ENCODE peak calls at places on chromosomes 1 and 21, in six cellular contexts. One of them, this sample, is unnamed.

GRCh38 chr1:78676347-78676982 is 26.8 kb downstream of the IFI44 start:
- DNase-seq in lower lobe of right lung: no peak
- DNase-seq in PC-3: peak
- DNase-seq in fibroblast of lung: peak
- DNase-seq in heart right ventricle: no peak
- DNase-seq in CD8-positive, alpha-beta T cell: peak
- DNase-seq in this sample: peak

GRCh38 chr1:91124989-91125417 is 103.2 kb upstream of the ZNF644 start:
- DNase-seq in fibroblast of lung: no peak
- DNase-seq in lower lobe of right lung: no peak
- DNase-seq in heart right ventricle: no peak
- DNase-seq in CD8-positive, alpha-beta T cell: peak
- DNase-seq in PC-3: no peak
- DNase-seq in this sample: no peak

GRCh38 chr1:160204526-160205241 is 500 bp upstream of the PEA15 start:
- DNase-seq in heart right ventricle: no peak
- DNase-seq in lower lobe of right lung: no peak
- DNase-seq in PC-3: no peak
- DNase-seq in CD8-positive, alpha-beta T cell: no peak
- DNase-seq in fibroblast of lung: no peak
- DNase-seq in this sample: no peak

GRCh38 chr21:38343691-38344090 is 86.9 kb downstream of the KCNJ15 start:
- DNase-seq in CD8-positive, alpha-beta T cell: no peak
- DNase-seq in lower lobe of right lung: peak
- DNase-seq in PC-3: peak
- DNase-seq in heart right ventricle: no peak
- DNase-seq in fibroblast of lung: peak
- DNase-seq in this sample: no peak

GRCh38 chr1:58779837-58780585 is 3.8 kb downstream of the JUN start:
- DNase-seq in fibroblast of lung: peak
- DNase-seq in PC-3: peak
- DNase-seq in CD8-positive, alpha-beta T cell: no peak
- DNase-seq in heart right ventricle: no peak
- DNase-seq in lower lobe of right lung: no peak
- DNase-seq in this sample: no peak

GRCh38 chr21:41974752-41975053 is 20.9 kb upstream of the C2CD2 start:
- DNase-seq in fibroblast of lung: no peak
- DNase-seq in CD8-positive, alpha-beta T cell: no peak
- DNase-seq in PC-3: no peak
- DNase-seq in lower lobe of right lung: no peak
- DNase-seq in heart right ventricle: no peak
- DNase-seq in this sample: no peak

GRCh38 chr1:215002471-215002870 is 80.1 kb upstream of the KCNK2 start:
- DNase-seq in fibroblast of lung: peak
- DNase-seq in lower lobe of right lung: no peak
- DNase-seq in PC-3: peak
- DNase-seq in heart right ventricle: no peak
- DNase-seq in CD8-positive, alpha-beta T cell: no peak
- DNase-seq in this sample: no peak

GRCh38 chr1:234047113-234047512 is 142.6 kb downstream of the SLC35F3 start:
- DNase-seq in CD8-positive, alpha-beta T cell: no peak
- DNase-seq in heart right ventricle: no peak
- DNase-seq in fibroblast of lung: no peak
- DNase-seq in lower lobe of right lung: no peak
- DNase-seq in PC-3: peak
- DNase-seq in this sample: no peak

GRCh38 chr1:218946147-218946546 is 227.5 kb upstream of the LYPLAL1 start:
- DNase-seq in heart right ventricle: no peak
- DNase-seq in PC-3: peak
- DNase-seq in CD8-positive, alpha-beta T cell: no peak
- DNase-seq in lower lobe of right lung: no peak
- DNase-seq in fibroblast of lung: no peak
- DNase-seq in this sample: no peak

GRCh38 chr1:115954684-115955083 is 21.6 kb upstream of the SLC22A15 start:
- DNase-seq in CD8-positive, alpha-beta T cell: no peak
- DNase-seq in PC-3: no peak
- DNase-seq in fibroblast of lung: no peak
- DNase-seq in lower lobe of right lung: no peak
- DNase-seq in heart right ventricle: no peak
- DNase-seq in this sample: no peak

GRCh38 chr1:185017966-185018365 is 27.4 kb upstream of the RNF2 start:
- DNase-seq in PC-3: no peak
- DNase-seq in lower lobe of right lung: no peak
- DNase-seq in fibroblast of lung: no peak
- DNase-seq in heart right ventricle: no peak
- DNase-seq in CD8-positive, alpha-beta T cell: no peak
- DNase-seq in this sample: no peak

GRCh38 chr21:37149411-37149810 is 76.4 kb downstream of the TTC3 start:
- DNase-seq in CD8-positive, alpha-beta T cell: no peak
- DNase-seq in fibroblast of lung: peak
- DNase-seq in lower lobe of right lung: no peak
- DNase-seq in heart right ventricle: no peak
- DNase-seq in PC-3: peak
- DNase-seq in this sample: no peak

GRCh38 chr1:242523282-242523967 is 1.1 kb downstream of the PLD5 start:
- DNase-seq in PC-3: no peak
- DNase-seq in heart right ventricle: no peak
- DNase-seq in lower lobe of right lung: no peak
- DNase-seq in fibroblast of lung: peak
- DNase-seq in CD8-positive, alpha-beta T cell: no peak
- DNase-seq in this sample: no peak

GRCh38 chr1:242525360-242525722 is 844 bp upstream of the PLD5 start:
- DNase-seq in fibroblast of lung: no peak
- DNase-seq in PC-3: no peak
- DNase-seq in CD8-positive, alpha-beta T cell: no peak
- DNase-seq in heart right ventricle: no peak
- DNase-seq in lower lobe of right lung: no peak
- DNase-seq in this sample: no peak

GRCh38 chr1:242524571-242525359 is at the start of gene PLD5:
- DNase-seq in CD8-positive, alpha-beta T cell: no peak
- DNase-seq in heart right ventricle: no peak
- DNase-seq in PC-3: no peak
- DNase-seq in lower lobe of right lung: no peak
- DNase-seq in fibroblast of lung: peak
- DNase-seq in this sample: peak

GRCh38 chr1:242522304-242522945 is 2.1 kb downstream of the PLD5 start:
- DNase-seq in CD8-positive, alpha-beta T cell: no peak
- DNase-seq in fibroblast of lung: peak
- DNase-seq in heart right ventricle: no peak
- DNase-seq in lower lobe of right lung: no peak
- DNase-seq in PC-3: peak
- DNase-seq in this sample: no peak

GRCh38 chr1:242523968-242524570 is 428 bp downstream of the PLD5 start:
- DNase-seq in lower lobe of right lung: peak
- DNase-seq in CD8-positive, alpha-beta T cell: no peak
- DNase-seq in PC-3: peak
- DNase-seq in heart right ventricle: peak
- DNase-seq in fibroblast of lung: peak
- DNase-seq in this sample: peak
- TF ChIP-seq CTCF in lower lobe of right lung: no peak
- TF ChIP-seq CTCF in CD8-positive, alpha-beta T cell: no peak
- TF ChIP-seq CTCF in PC-3: peak
- TF ChIP-seq CTCF in heart right ventricle: no peak
- TF ChIP-seq CTCF in fibroblast of lung: no peak
- TF ChIP-seq CTCF in this sample: no peak

DNA sequence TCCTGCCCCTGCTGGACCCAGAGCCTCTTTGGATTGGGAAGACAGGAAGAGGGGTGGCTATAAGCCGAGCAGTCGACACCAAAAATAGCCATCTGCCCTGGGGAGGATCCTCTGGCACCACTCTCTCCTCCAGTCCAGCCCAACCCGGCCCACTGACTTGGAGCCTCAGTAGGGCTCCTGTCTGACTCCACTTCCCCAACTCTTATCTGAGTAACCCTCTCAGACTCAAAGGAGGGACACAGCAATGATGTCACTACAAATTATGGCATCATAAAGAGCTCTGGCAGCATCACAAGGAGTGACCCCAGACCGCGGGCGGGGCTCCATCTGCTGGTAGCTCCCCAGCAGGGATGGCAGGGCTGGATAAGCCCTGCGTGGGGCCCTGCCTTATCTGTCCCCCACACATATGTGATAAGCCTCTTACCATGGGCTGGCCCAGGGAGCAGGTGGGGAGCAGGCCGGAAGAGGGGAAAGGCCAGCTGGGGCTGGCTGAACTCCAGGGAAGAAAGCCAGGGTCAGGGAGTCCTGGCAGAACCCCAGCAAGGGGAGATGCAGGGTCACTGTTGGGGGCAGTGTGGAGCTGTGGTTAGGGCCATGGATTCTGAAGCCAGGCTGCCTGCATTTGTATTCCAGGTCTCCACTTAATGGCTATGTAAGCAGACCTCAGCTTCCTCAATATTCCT is 4.6 kb upstream of the SLC6A9 start:
- DNase-seq in heart right ventricle: peak
- DNase-seq in fibroblast of lung: peak
- DNase-seq in CD8-positive, alpha-beta T cell: no peak
- DNase-seq in PC-3: no peak
- DNase-seq in lower lobe of right lung: no peak
- DNase-seq in this sample: no peak
- TF ChIP-seq CTCF in heart right ventricle: no peak
- TF ChIP-seq CTCF in fibroblast of lung: no peak
- TF ChIP-seq CTCF in CD8-positive, alpha-beta T cell: no peak
- TF ChIP-seq CTCF in PC-3: peak
- TF ChIP-seq CTCF in lower lobe of right lung: no peak
- TF ChIP-seq CTCF in this sample: no peak

GRCh38 chr1:205047764-205048231 is 4.8 kb downstream of the CNTN2 start:
- DNase-seq in PC-3: no peak
- DNase-seq in heart right ventricle: no peak
- DNase-seq in lower lobe of right lung: no peak
- DNase-seq in fibroblast of lung: no peak
- DNase-seq in CD8-positive, alpha-beta T cell: no peak
- DNase-seq in this sample: no peak

GRCh38 chr1:205046870-205047269 is 3.9 kb downstream of the CNTN2 start:
- DNase-seq in fibroblast of lung: no peak
- DNase-seq in PC-3: no peak
- DNase-seq in lower lobe of right lung: no peak
- DNase-seq in heart right ventricle: no peak
- DNase-seq in CD8-positive, alpha-beta T cell: no peak
- DNase-seq in this sample: no peak

GRCh38 chr1:205048382-205048781 is 5.4 kb downstream of the CNTN2 start:
- DNase-seq in PC-3: no peak
- DNase-seq in CD8-positive, alpha-beta T cell: no peak
- DNase-seq in heart right ventricle: no peak
- DNase-seq in lower lobe of right lung: no peak
- DNase-seq in fibroblast of lung: no peak
- DNase-seq in this sample: no peak

GRCh38 chr1:205052689-205053088 is 9.7 kb downstream of the CNTN2 start:
- DNase-seq in lower lobe of right lung: no peak
- DNase-seq in PC-3: no peak
- DNase-seq in fibroblast of lung: no peak
- DNase-seq in heart right ventricle: no peak
- DNase-seq in CD8-positive, alpha-beta T cell: no peak
- DNase-seq in this sample: no peak

DNA sequence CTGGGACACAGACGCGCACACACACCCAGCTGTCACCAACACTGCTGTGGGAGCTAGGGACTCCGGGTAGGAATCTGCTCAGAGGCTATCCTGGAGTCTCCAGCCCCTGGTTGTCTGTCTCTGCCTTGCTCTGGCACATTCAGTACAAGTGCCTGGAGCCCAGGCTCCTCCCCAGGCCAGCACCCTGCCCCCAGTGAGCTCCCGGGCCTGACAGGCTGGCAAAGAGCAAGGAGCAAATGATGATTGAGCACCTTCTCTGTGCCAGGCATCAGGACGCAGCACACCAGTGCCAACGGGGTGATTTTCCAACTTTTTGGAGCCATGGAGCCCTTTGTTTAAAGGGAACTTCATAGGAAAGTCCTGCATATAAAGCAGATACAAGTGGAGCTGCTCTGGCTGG is 6.5 kb downstream of the CNTN2 start:
- DNase-seq in lower lobe of right lung: no peak
- DNase-seq in CD8-positive, alpha-beta T cell: no peak
- DNase-seq in fibroblast of lung: no peak
- DNase-seq in heart right ventricle: no peak
- DNase-seq in PC-3: no peak
- DNase-seq in this sample: no peak
- TF ChIP-seq CTCF in lower lobe of right lung: no peak
- TF ChIP-seq CTCF in CD8-positive, alpha-beta T cell: no peak
- TF ChIP-seq CTCF in fibroblast of lung: no peak
- TF ChIP-seq CTCF in heart right ventricle: no peak
- TF ChIP-seq CTCF in PC-3: no peak
- TF ChIP-seq CTCF in this sample: no peak

DNA sequence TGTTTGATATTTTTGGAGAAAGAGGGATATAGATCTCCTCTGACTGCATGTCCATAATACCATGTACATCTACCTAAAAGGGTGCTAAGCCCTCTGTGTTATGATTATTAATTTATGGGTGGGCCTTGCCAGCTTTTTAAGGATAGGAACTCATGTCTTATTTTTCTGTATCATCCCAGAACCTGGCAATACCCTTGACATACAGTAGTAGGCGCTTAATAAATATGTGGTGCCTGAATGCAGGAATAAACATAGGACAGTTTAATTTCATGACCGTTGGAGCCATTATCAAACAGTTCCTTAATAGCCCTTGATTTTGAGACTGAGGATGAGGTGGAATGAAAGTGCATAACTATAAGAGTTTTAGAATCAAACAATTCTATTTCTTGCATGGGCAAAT is 12.5 kb upstream of the ATP6V1G3 start:
- DNase-seq in fibroblast of lung: no peak
- DNase-seq in CD8-positive, alpha-beta T cell: no peak
- DNase-seq in heart right ventricle: no peak
- DNase-seq in lower lobe of right lung: no peak
- DNase-seq in PC-3: no peak
- DNase-seq in this sample: no peak
- TF ChIP-seq CTCF in fibroblast of lung: no peak
- TF ChIP-seq CTCF in CD8-positive, alpha-beta T cell: no peak
- TF ChIP-seq CTCF in heart right ventricle: no peak
- TF ChIP-seq CTCF in lower lobe of right lung: no peak
- TF ChIP-seq CTCF in PC-3: peak
- TF ChIP-seq CTCF in this sample: no peak

GRCh38 chr1:15911927-15912326 is 64.0 kb downstream of the ZBTB17 start:
- DNase-seq in CD8-positive, alpha-beta T cell: no peak
- DNase-seq in lower lobe of right lung: no peak
- DNase-seq in heart right ventricle: no peak
- DNase-seq in fibroblast of lung: no peak
- DNase-seq in PC-3: peak
- DNase-seq in this sample: no peak
- TF ChIP-seq CTCF in CD8-positive, alpha-beta T cell: no peak
- TF ChIP-seq CTCF in lower lobe of right lung: no peak
- TF ChIP-seq CTCF in heart right ventricle: no peak
- TF ChIP-seq CTCF in fibroblast of lung: no peak
- TF ChIP-seq CTCF in PC-3: no peak
- TF ChIP-seq CTCF in this sample: no peak

GRCh38 chr1:33117440-33118085 is 36.6 kb downstream of the AZIN2 start:
- DNase-seq in CD8-positive, alpha-beta T cell: no peak
- DNase-seq in lower lobe of right lung: no peak
- DNase-seq in PC-3: no peak
- DNase-seq in heart right ventricle: no peak
- DNase-seq in fibroblast of lung: no peak
- DNase-seq in this sample: no peak

GRCh38 chr1:33110477-33110876 is 29.5 kb downstream of the AZIN2 start:
- DNase-seq in PC-3: no peak
- DNase-seq in CD8-positive, alpha-beta T cell: no peak
- DNase-seq in lower lobe of right lung: no peak
- DNase-seq in heart right ventricle: no peak
- DNase-seq in fibroblast of lung: no peak
- DNase-seq in this sample: no peak

GRCh38 chr1:33111965-33112364 is 31.0 kb downstream of the AZIN2 start:
- DNase-seq in lower lobe of right lung: no peak
- DNase-seq in CD8-positive, alpha-beta T cell: no peak
- DNase-seq in heart right ventricle: no peak
- DNase-seq in PC-3: peak
- DNase-seq in fibroblast of lung: peak
- DNase-seq in this sample: no peak
- TF ChIP-seq CTCF in lower lobe of right lung: no peak
- TF ChIP-seq CTCF in CD8-positive, alpha-beta T cell: peak
- TF ChIP-seq CTCF in heart right ventricle: no peak
- TF ChIP-seq CTCF in PC-3: peak
- TF ChIP-seq CTCF in fibroblast of lung: peak
- TF ChIP-seq CTCF in this sample: no peak

GRCh38 chr21:18725653-18726052 is 322.1 kb upstream of the TMPRSS15 start:
- DNase-seq in lower lobe of right lung: no peak
- DNase-seq in PC-3: peak
- DNase-seq in CD8-positive, alpha-beta T cell: no peak
- DNase-seq in fibroblast of lung: no peak
- DNase-seq in heart right ventricle: no peak
- DNase-seq in this sample: no peak
- TF ChIP-seq CTCF in lower lobe of right lung: no peak
- TF ChIP-seq CTCF in PC-3: peak
- TF ChIP-seq CTCF in CD8-positive, alpha-beta T cell: no peak
- TF ChIP-seq CTCF in fibroblast of lung: no peak
- TF ChIP-seq CTCF in heart right ventricle: no peak
- TF ChIP-seq CTCF in this sample: no peak

This sample was measured in mesothelial cell of epicardium.